ENCODE peak calls at places on chromosome 12, in five cellular contexts. One of them, this sample, is unnamed.

GRCh38 chr12:26195250-26195640 is at the start of gene SSPN:
- DNase-seq in PC-3: peak; percentile 54
- DNase-seq in CD8-positive, alpha-beta T cell: no peak
- DNase-seq in uterus: peak; percentile 74
- DNase-seq in AG04450: no peak
- DNase-seq in this sample: peak; percentile 68

GRCh38 chr12:19190292-19191031 is 60.9 kb downstream of the PLEKHA5 start:
- DNase-seq in AG04450: no peak
- DNase-seq in CD8-positive, alpha-beta T cell: no peak
- DNase-seq in uterus: no peak
- DNase-seq in PC-3: peak; percentile 8
- DNase-seq in this sample: no peak

GRCh38 chr12:116525418-116526001 is 33.7 kb upstream of the MAP1LC3B2 start:
- DNase-seq in uterus: peak; percentile 90
- DNase-seq in PC-3: peak; percentile 97
- DNase-seq in AG04450: peak; percentile 76
- DNase-seq in CD8-positive, alpha-beta T cell: no peak
- DNase-seq in this sample: peak; percentile 52

GRCh38 chr12:60693019-60693626 is 1097.3 kb downstream of the SLC16A7 start:
- DNase-seq in uterus: no peak
- DNase-seq in PC-3: peak; percentile 51
- DNase-seq in CD8-positive, alpha-beta T cell: no peak
- DNase-seq in AG04450: no peak
- DNase-seq in this sample: no peak

GRCh38 chr12:106724934-106725333 is 49.5 kb upstream of the RIC8B start:
- DNase-seq in uterus: no peak
- DNase-seq in CD8-positive, alpha-beta T cell: no peak
- DNase-seq in PC-3: no peak
- DNase-seq in AG04450: no peak
- DNase-seq in this sample: no peak

GRCh38 chr12:87120440-87120839 is 864.2 kb upstream of the MGAT4C start:
- DNase-seq in PC-3: peak; percentile 84
- DNase-seq in AG04450: no peak
- DNase-seq in uterus: no peak
- DNase-seq in CD8-positive, alpha-beta T cell: no peak
- DNase-seq in this sample: no peak

GRCh38 chr12:121110211-121110940 is 22.3 kb upstream of the P2RX7 start:
- DNase-seq in uterus: peak; percentile 58
- DNase-seq in PC-3: peak; percentile 77
- DNase-seq in AG04450: peak; percentile 26
- DNase-seq in CD8-positive, alpha-beta T cell: peak; percentile 71
- DNase-seq in this sample: peak; percentile 26

GRCh38 chr12:11650279-11650696 is 814 bp downstream of the ETV6 start:
- DNase-seq in PC-3: no peak
- DNase-seq in CD8-positive, alpha-beta T cell: no peak
- DNase-seq in AG04450: no peak
- DNase-seq in uterus: peak; percentile 47
- DNase-seq in this sample: peak; percentile 9

GRCh38 chr12:124673881-124674617 is 106.6 kb upstream of the NCOR2 start:
- DNase-seq in CD8-positive, alpha-beta T cell: no peak
- DNase-seq in PC-3: no peak
- DNase-seq in AG04450: no peak
- DNase-seq in uterus: no peak
- DNase-seq in this sample: no peak

GRCh38 chr12:66398931-66399625 is 96.8 kb downstream of the HELB start:
- DNase-seq in uterus: no peak
- DNase-seq in CD8-positive, alpha-beta T cell: no peak
- DNase-seq in AG04450: no peak
- DNase-seq in PC-3: peak; percentile 30
- DNase-seq in this sample: no peak

GRCh38 chr12:116169071-116169470 is 108.4 kb downstream of the MED13L start:
- DNase-seq in CD8-positive, alpha-beta T cell: no peak
- DNase-seq in PC-3: no peak
- DNase-seq in uterus: no peak
- DNase-seq in AG04450: no peak
- DNase-seq in this sample: no peak

GRCh38 chr12:103908246-103908541 is 22.0 kb upstream of the HSP90B1 start:
- DNase-seq in CD8-positive, alpha-beta T cell: no peak
- DNase-seq in uterus: no peak
- DNase-seq in AG04450: no peak
- DNase-seq in PC-3: no peak
- DNase-seq in this sample: no peak

GRCh38 chr12:67649165-67650126 is 901 bp downstream of the DYRK2 start:
- DNase-seq in uterus: peak; percentile 33
- DNase-seq in PC-3: peak; percentile 24
- DNase-seq in AG04450: no peak
- DNase-seq in CD8-positive, alpha-beta T cell: peak; percentile 47
- DNase-seq in this sample: peak; percentile 34

GRCh38 chr12:17108877-17109520 is 503.0 kb upstream of the LMO3 start:
- DNase-seq in uterus: no peak
- DNase-seq in PC-3: peak; percentile 62
- DNase-seq in CD8-positive, alpha-beta T cell: no peak
- DNase-seq in AG04450: no peak
- DNase-seq in this sample: no peak

GRCh38 chr12:94168041-94168440 is 19.7 kb downstream of the PLXNC1 start:
- DNase-seq in CD8-positive, alpha-beta T cell: no peak
- DNase-seq in AG04450: no peak
- DNase-seq in uterus: no peak
- DNase-seq in PC-3: no peak
- DNase-seq in this sample: no peak

GRCh38 chr12:71556881-71557280 is 106.8 kb downstream of the ZFC3H1 start:
- DNase-seq in CD8-positive, alpha-beta T cell: no peak
- DNase-seq in PC-3: peak; percentile 89
- DNase-seq in AG04450: peak; percentile 68
- DNase-seq in uterus: no peak
- DNase-seq in this sample: peak; percentile 29

GRCh38 chr12:52148541-52149181 is 43.2 kb downstream of the KRT80 start:
- DNase-seq in PC-3: peak; percentile 97
- DNase-seq in CD8-positive, alpha-beta T cell: no peak
- DNase-seq in uterus: no peak
- DNase-seq in AG04450: no peak
- DNase-seq in this sample: no peak

GRCh38 chr12:45532113-45532512 is 197.4 kb upstream of the ARID2 start:
- DNase-seq in AG04450: no peak
- DNase-seq in uterus: no peak
- DNase-seq in PC-3: no peak
- DNase-seq in CD8-positive, alpha-beta T cell: no peak
- DNase-seq in this sample: no peak

GRCh38 chr12:132492522-132492921 is 2.6 kb downstream of the FBRSL1 start:
- DNase-seq in PC-3: no peak
- DNase-seq in uterus: no peak
- DNase-seq in CD8-positive, alpha-beta T cell: no peak
- DNase-seq in AG04450: no peak
- DNase-seq in this sample: no peak

GRCh38 chr12:132490481-132491348 is 764 bp downstream of the FBRSL1 start:
- DNase-seq in PC-3: no peak
- DNase-seq in uterus: no peak
- DNase-seq in CD8-positive, alpha-beta T cell: no peak
- DNase-seq in AG04450: no peak
- DNase-seq in this sample: no peak

GRCh38 chr12:132489602-132490239 is at the start of gene FBRSL1:
- DNase-seq in PC-3: peak; percentile 85
- DNase-seq in uterus: peak; percentile 88
- DNase-seq in AG04450: peak; percentile 51
- DNase-seq in CD8-positive, alpha-beta T cell: peak; percentile 97
- DNase-seq in this sample: peak; percentile 78

GRCh38 chr12:132491761-132492378 is 1.9 kb downstream of the FBRSL1 start:
- DNase-seq in CD8-positive, alpha-beta T cell: no peak
- DNase-seq in uterus: no peak
- DNase-seq in AG04450: no peak
- DNase-seq in PC-3: peak; percentile 29
- DNase-seq in this sample: no peak

GRCh38 chr12:132491349-132491663 is 1.4 kb downstream of the FBRSL1 start:
- DNase-seq in PC-3: peak; percentile 54
- DNase-seq in AG04450: no peak
- DNase-seq in uterus: no peak
- DNase-seq in CD8-positive, alpha-beta T cell: no peak
- DNase-seq in this sample: no peak
- H3K4me3 ChIP-seq in PC-3: peak overlapping the region; percentile 77
- H3K4me3 ChIP-seq in AG04450: peak overlapping the region; percentile 70
- H3K4me3 ChIP-seq in uterus: peak overlapping the region; percentile 71
- H3K4me3 ChIP-seq in CD8-positive, alpha-beta T cell: peak overlapping the region; percentile 72
- H3K4me3 ChIP-seq in this sample: peak overlapping the region; percentile 62

GRCh38 chr12:109394891-109395290 is 47.2 kb downstream of the MYO1H start:
- DNase-seq in CD8-positive, alpha-beta T cell: no peak
- DNase-seq in PC-3: no peak
- DNase-seq in uterus: no peak
- DNase-seq in AG04450: no peak
- DNase-seq in this sample: no peak

GRCh38 chr12:109388167-109388563 is 40.5 kb downstream of the MYO1H start:
- DNase-seq in uterus: no peak
- DNase-seq in PC-3: no peak
- DNase-seq in CD8-positive, alpha-beta T cell: no peak
- DNase-seq in AG04450: no peak
- DNase-seq in this sample: no peak

GRCh38 chr12:109389146-109389545 is 41.4 kb downstream of the MYO1H start:
- DNase-seq in AG04450: no peak
- DNase-seq in uterus: no peak
- DNase-seq in PC-3: no peak
- DNase-seq in CD8-positive, alpha-beta T cell: no peak
- DNase-seq in this sample: no peak

GRCh38 chr12:109393437-109394345 is 46.0 kb downstream of the MYO1H start:
- DNase-seq in uterus: peak; percentile 43
- DNase-seq in AG04450: peak; percentile 16
- DNase-seq in CD8-positive, alpha-beta T cell: peak; percentile 35
- DNase-seq in PC-3: peak; percentile 85
- DNase-seq in this sample: no peak
- H3K4me3 ChIP-seq in uterus: no peak overlapping the region
- H3K4me3 ChIP-seq in AG04450: no peak overlapping the region
- H3K4me3 ChIP-seq in CD8-positive, alpha-beta T cell: no peak overlapping the region
- H3K4me3 ChIP-seq in PC-3: no peak overlapping the region
- H3K4me3 ChIP-seq in this sample: no peak overlapping the region

GRCh38 chr12:70365398-70365647 is 767 bp upstream of the KCNMB4 start:
- DNase-seq in uterus: no peak
- DNase-seq in AG04450: no peak
- DNase-seq in PC-3: no peak
- DNase-seq in CD8-positive, alpha-beta T cell: no peak
- DNase-seq in this sample: no peak
- H3K4me3 ChIP-seq in uterus: peak overlapping the region; percentile 71
- H3K4me3 ChIP-seq in AG04450: peak overlapping the region; percentile 62
- H3K4me3 ChIP-seq in PC-3: peak overlapping the region; percentile 79
- H3K4me3 ChIP-seq in CD8-positive, alpha-beta T cell: peak overlapping the region; percentile 61
- H3K4me3 ChIP-seq in this sample: peak overlapping the region; percentile 60

GRCh38 chr12:7444537-7444936 is 584 bp upstream of the CD163L1 start:
- DNase-seq in PC-3: no peak
- DNase-seq in CD8-positive, alpha-beta T cell: no peak
- DNase-seq in AG04450: no peak
- DNase-seq in uterus: no peak
- DNase-seq in this sample: no peak

GRCh38 chr12:7444076-7444475 is at the start of gene CD163L1:
- DNase-seq in CD8-positive, alpha-beta T cell: no peak
- DNase-seq in uterus: no peak
- DNase-seq in AG04450: no peak
- DNase-seq in PC-3: no peak
- DNase-seq in this sample: no peak

GRCh38 chr12:7441216-7441615 is 2.7 kb downstream of the CD163L1 start:
- DNase-seq in PC-3: no peak
- DNase-seq in AG04450: no peak
- DNase-seq in CD8-positive, alpha-beta T cell: no peak
- DNase-seq in uterus: no peak
- DNase-seq in this sample: no peak

GRCh38 chr12:7434670-7435069 is 9.3 kb downstream of the CD163L1 start:
- DNase-seq in AG04450: no peak
- DNase-seq in PC-3: no peak
- DNase-seq in uterus: no peak
- DNase-seq in CD8-positive, alpha-beta T cell: no peak
- DNase-seq in this sample: no peak

DNA sequence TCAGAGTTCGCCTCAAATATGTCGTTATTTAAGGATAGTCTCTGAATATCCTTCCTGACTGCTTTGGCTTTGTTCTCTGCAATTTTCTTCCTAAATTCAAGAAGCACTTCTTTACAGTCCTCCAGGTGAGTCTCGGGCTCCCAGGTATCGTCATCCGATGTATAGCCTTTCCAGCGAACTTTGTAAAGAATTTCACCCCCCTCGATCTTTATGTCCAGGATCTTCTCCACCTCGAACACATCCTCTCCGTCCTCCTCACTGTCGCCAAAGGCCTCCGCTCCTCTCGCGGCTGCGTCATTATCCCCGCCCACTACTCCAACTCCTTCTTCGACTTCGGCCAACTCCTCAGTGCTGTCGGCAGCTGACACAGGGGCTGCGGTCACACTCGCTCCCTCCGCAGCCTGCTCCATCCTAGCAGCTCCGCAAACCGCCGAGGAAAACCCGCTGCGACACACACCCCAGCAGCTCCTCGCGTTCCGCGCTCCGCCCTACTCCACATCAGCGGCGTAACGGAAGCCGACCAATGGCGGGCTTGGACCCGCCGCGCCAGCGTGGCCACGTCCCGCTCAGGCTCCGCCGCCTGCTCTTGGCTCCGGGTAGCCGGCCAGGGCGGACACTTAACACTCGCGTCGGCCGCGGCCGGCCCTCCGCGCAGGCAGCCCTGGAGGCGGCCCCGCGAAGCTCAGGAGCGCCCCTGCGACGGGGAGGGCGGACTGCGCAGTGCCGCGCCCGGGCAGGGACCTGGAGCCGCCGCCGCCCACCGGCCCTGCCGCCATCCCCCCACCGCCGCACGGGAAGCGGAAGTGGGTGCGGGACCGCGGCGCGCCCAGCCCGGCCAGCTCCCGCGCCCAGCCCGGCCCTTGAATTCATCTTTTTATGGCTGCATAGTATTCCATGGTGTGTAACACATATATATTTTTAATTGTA is 4.1 kb downstream of the CD163L1 start:
- DNase-seq in uterus: no peak
- DNase-seq in AG04450: peak; percentile 11
- DNase-seq in CD8-positive, alpha-beta T cell: peak; percentile 34
- DNase-seq in PC-3: no peak
- DNase-seq in this sample: no peak
- H3K4me3 ChIP-seq in uterus: no peak overlapping the region
- H3K4me3 ChIP-seq in AG04450: peak overlapping the region; percentile 57
- H3K4me3 ChIP-seq in CD8-positive, alpha-beta T cell: no peak overlapping the region
- H3K4me3 ChIP-seq in PC-3: no peak overlapping the region
- H3K4me3 ChIP-seq in this sample: peak overlapping the region; percentile 17